ENCODE peak calls at places on chromosomes 3 and 15, in six cellular contexts. D, U, G, S, B and A are unnamed samples.

GRCh38 chr3:458614-459375 is 262.2 kb downstream of the CHL1 start:
- DNase-seq in G (no peak), S (no peak), D (no peak), B (no peak), U (no peak), A (no peak)

GRCh38 chr3:178795349-178795748 is 259.1 kb downstream of the KCNMB2 start:
- DNase-seq in D (no peak), G (no peak), U (no peak), B (no peak), S (no peak), A (no peak)

GRCh38 chr3:184186184-184186901 is at the start of gene ABCF3:
- DNase-seq in D (peak; percentile 70), G (peak; percentile 60), B (peak; percentile 28), S (peak; percentile 83), U (no peak), A (no peak)

GRCh38 chr15:77209221-77209620 is 138.3 kb upstream of the TSPAN3 start:
- DNase-seq in D (no peak), G (no peak), B (no peak), U (no peak), S (no peak), A (no peak)

GRCh38 chr3:8617921-8618320 is 26.7 kb downstream of the SSUH2 start:
- DNase-seq in D (no peak), S (no peak), G (no peak), B (no peak), U (no peak), A (no peak)

GRCh38 chr3:38648659-38649499 is 608 bp downstream of the SCN5A start:
- DNase-seq in D (peak; percentile 12), S (no peak), G (no peak), U (no peak), B (no peak), A (no peak)

GRCh38 chr15:77627067-77627466 is 5.6 kb downstream of the LINGO1 start:
- DNase-seq in S (no peak), U (no peak), D (no peak), B (no peak), G (no peak), A (no peak)

GRCh38 chr3:49465269-49466034 is 4.6 kb upstream of the DAG1 start:
- DNase-seq in B (no peak), D (no peak), G (no peak), U (peak; percentile 91), S (no peak), A (no peak)

GRCh38 chr15:78234515-78235040 is at the start of gene ACSBG1:
- DNase-seq in G (no peak), B (no peak), D (no peak), U (no peak), S (no peak), A (no peak)

DNA sequence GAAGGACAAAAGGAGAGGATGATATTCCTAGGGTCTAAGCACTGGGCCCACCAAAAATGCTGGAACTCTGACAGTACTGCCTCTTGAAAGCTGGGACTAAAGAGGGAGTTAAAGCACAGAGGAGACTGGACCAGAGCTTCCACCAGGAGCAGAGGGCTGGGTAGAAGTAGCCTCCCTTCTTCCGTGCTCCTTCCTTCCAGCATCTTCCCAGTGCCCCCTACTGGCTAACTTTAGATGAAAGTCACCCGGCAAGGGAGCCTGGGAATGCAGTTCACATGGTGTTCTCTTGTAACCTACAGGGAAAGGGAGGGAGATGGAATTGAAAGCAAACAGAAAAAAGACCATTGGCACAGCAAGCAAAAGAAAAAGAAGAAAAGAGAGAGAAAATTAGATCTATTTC is 106.1 kb upstream of the COL8A1 start:
- DNase-seq in B (peak; percentile 93), S (no peak), G (no peak), D (no peak), U (peak; percentile 76), A (no peak)
- TF ChIP-seq CTCF in B (peak; percentile 95), S (peak; percentile 48), G (no peak), D (peak; percentile 29), U (peak; percentile 57), A (peak; percentile 71)

DNA sequence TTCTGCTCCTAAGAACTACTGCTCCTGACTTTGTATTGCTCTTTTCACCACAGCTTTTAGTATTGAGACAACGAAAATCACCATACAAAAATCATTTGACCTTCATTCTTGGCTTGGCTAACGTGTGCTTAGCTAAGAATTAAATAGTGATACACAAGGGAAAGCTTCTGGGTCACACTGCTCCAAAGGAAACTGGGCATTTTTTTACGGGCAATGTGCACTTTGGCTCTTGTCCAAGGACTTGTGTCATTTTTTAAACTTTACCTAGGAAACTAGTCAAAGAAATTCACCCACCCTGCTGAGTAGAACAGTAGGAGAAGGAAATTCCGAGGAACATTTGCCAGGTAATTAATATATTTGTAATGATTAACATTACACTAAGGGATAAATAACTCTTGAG is 19.8 kb downstream of the WDR72 start:
- DNase-seq in U (no peak), D (no peak), G (no peak), B (no peak), S (no peak), A (no peak)
- H3K4me1 ChIP-seq in U (no peaks in the 10 kb centered on the region), D (no peaks in the 10 kb centered on the region), G (no peaks in the 10 kb centered on the region), B (no peaks in the 10 kb centered on the region), S (peaks cover 18% of the 10 kb centered on the region), A (no peaks in the 10 kb centered on the region)

GRCh38 chr15:75031773-75032302 is 8.4 kb downstream of the PPCDC start:
- DNase-seq in D (no peak), G (no peak), S (no peak), U (no peak), B (no peak), A (no peak)
- H3K27ac ChIP-seq in D (no peak overlapping the region), G (peak overlapping the region; percentile 41), S (no peak overlapping the region), U (no peak overlapping the region), B (no peak overlapping the region), A (no peak overlapping the region)

GRCh38 chr3:187288176-187288893 is 3.2 kb downstream of the MASP1 start:
- DNase-seq in S (no peak), U (no peak), G (no peak), B (no peak), D (no peak), A (no peak)
- TF ChIP-seq CTCF in S (no peak), U (no peak), G (no peak), B (no peak), D (no peak), A (no peak)

GRCh38 chr3:16137977-16138376 is 36.5 kb upstream of the GALNT15 start:
- DNase-seq in D (no peak), B (no peak), S (no peak), U (no peak), G (no peak), A (no peak)
- H3K4me1 ChIP-seq in D (peaks cover 29% of the 10 kb centered on the region), B (peaks cover 15% of the 10 kb centered on the region), S (no peaks in the 10 kb centered on the region), U (no peaks in the 10 kb centered on the region), G (peaks cover 51% of the 10 kb centered on the region), A (no peaks in the 10 kb centered on the region)

DNA sequence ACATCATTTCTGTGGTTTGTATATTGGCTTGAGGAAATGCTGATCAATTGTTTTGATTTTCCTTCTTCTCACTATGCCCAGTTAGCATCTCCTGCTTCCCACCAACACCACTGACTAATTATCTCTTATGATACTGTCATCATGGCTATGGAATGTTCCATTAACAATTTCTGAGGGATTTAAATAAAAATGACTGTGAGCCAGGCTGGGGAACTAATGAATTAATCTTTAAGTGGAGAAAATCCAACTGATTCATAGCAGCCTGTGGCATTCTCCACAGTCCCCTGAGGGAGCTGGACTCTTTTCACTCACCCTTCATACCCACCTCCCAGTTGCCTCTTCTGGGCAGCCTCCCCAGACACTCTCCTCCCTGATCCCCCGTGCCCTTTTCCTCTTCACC is 353.6 kb downstream of the CLSTN2 start:
- DNase-seq in S (no peak), D (no peak), G (no peak), B (no peak), U (no peak), A (peak; percentile 54)
- H3K27ac ChIP-seq in S (no peak overlapping the region), D (no peak overlapping the region), G (no peak overlapping the region), B (no peak overlapping the region), U (no peak overlapping the region), A (peak overlapping the region; percentile 29)